ENCODE peak calls at places on chromosomes 16 and 17, in ten cellular contexts. L is NCI-H1436, M is amygdala, H is GM06990, I is fibroblast of the conjunctiva, U is dorsolateral prefrontal cortex, A is GF-D8, V is naive B cell, Z is NCI-H524, W is left lung. J is an unnamed sample.

GRCh38 chr16:87960851-87961250 is 9.6 kb downstream of the BANP start:
- DNase-seq in A (no peak), H (no peak), L (no peak), U (no peak), M (no peak), W (no peak), V (no peak), Z (no peak), I (no peak), J (no peak)

GRCh38 chr17:74446551-74447500 is 14.9 kb downstream of the GPRC5C start:
- DNase-seq in I (no peak), A (no peak), W (no peak), H (no peak), Z (no peak), M (no peak), L (no peak), V (no peak), U (no peak), J (no peak)

GRCh38 chr16:69748694-69749345 is 5.9 kb downstream of the NOB1 start:
- DNase-seq in M (no peak), U (no peak), W (no peak), Z (no peak), V (no peak), H (no peak), A (no peak), L (no peak), I (no peak), J (no peak)

GRCh38 chr16:4505356-4506153 is 29.4 kb downstream of the HMOX2 start:
- DNase-seq in H (peak), L (no peak), M (no peak), Z (no peak), I (no peak), W (peak), U (no peak), V (peak), A (peak), J (no peak)

GRCh38 chr16:57985204-57986121 is 14.5 kb upstream of the CNGB1 start:
- DNase-seq in M (no peak), I (no peak), H (no peak), Z (no peak), A (no peak), L (no peak), W (peak), U (peak), V (no peak), J (no peak)

GRCh38 chr17:36817483-36818048 is 119.7 kb upstream of the LHX1 start:
- DNase-seq in W (no peak), M (no peak), U (no peak), V (no peak), A (no peak), L (no peak), H (no peak), I (no peak), Z (no peak), J (no peak)

GRCh38 chr16:74107795-74108610 is 188.6 kb upstream of the PSMD7 start:
- DNase-seq in V (no peak), W (no peak), L (peak), A (no peak), U (no peak), Z (peak), I (peak), M (no peak), H (no peak), J (no peak)

GRCh38 chr17:78342438-78343098 is 17.3 kb downstream of the SOCS3 start:
- DNase-seq in A (no peak), U (peak), V (no peak), I (peak), M (no peak), Z (no peak), L (no peak), W (peak), H (no peak), J (no peak)